ENCODE peak calls at places on chromosome 2, in five cellular contexts. H, Z, R, K and Y are unnamed samples.

GRCh38 chr2:173195100-173195499 is 119.5 kb downstream of the MAP3K20 start:
- DNase-seq in H (no peak), K (no peak), R (no peak), Z (no peak), Y (no peak)

GRCh38 chr2:165898381-165898780 is 55.2 kb downstream of the TTC21B start:
- DNase-seq in R (no peak), K (no peak), H (no peak), Z (no peak), Y (no peak)

GRCh38 chr2:153388246-153388645 is 90.3 kb downstream of the RPRM start:
- DNase-seq in R (no peak), H (no peak), Z (no peak), K (no peak), Y (no peak)

GRCh38 chr2:105405291-105405690 is 6.4 kb upstream of the FHL2 start:
- DNase-seq in R (no peak), K (no peak), H (no peak), Z (no peak), Y (peak)

GRCh38 chr2:36382472-36382871 is 26.9 kb downstream of the CRIM1 start:
- DNase-seq in R (no peak), K (no peak), H (no peak), Z (no peak), Y (no peak)

GRCh38 chr2:9821805-9822445 is 21.3 kb upstream of the TAF1B start:
- DNase-seq in R (no peak), H (no peak), Z (no peak), K (no peak), Y (no peak)

GRCh38 chr2:239824051-239824694 is 201.0 kb downstream of the NDUFA10 start:
- DNase-seq in K (no peak), Z (no peak), R (no peak), H (peak), Y (no peak)

GRCh38 chr2:28287261-28287915 is 105.3 kb upstream of the FOSL2 start:
- DNase-seq in H (no peak), Z (no peak), K (no peak), R (peak), Y (peak)

GRCh38 chr2:219289537-219290361 is 10.6 kb downstream of the DNAJB2 start:
- DNase-seq in H (no peak), K (peak), Z (peak), R (peak), Y (peak)